ENCODE peak calls at places on chromosomes 16 and 17, in four cellular contexts. Q is left ventricle myocardium inferior, V is Peyer's patch, L is IMR-90. J is an unnamed sample. For H3K27me3, the result is how much of the 10 kb centered on the place peaks cover.

GRCh38 chr16:84730406-84731106 is 30.8 kb downstream of the USP10 start:
- DNase-seq in Q (peak), V (no peak), L (peak), J (no peak)

GRCh38 chr17:41048441-41048840 is 1.3 kb upstream of the KRTAP2-1 start:
- DNase-seq in L (peak), Q (no peak), V (no peak), J (no peak)

GRCh38 chr16:709651-710499 is 4.3 kb upstream of the FBXL16 start:
- DNase-seq in L (peak), Q (no peak), V (no peak), J (no peak)

GRCh38 chr17:6075050-6075449 is 4.9 kb downstream of the WSCD1 start:
- DNase-seq in V (no peak), Q (no peak), L (no peak), J (no peak)

GRCh38 chr17:45895304-45895968 is 1.1 kb downstream of the MAPT start:
- DNase-seq in L (no peak), Q (peak), V (no peak), J (peak)

GRCh38 chr16:72474511-72475123 is 302.7 kb upstream of the PMFBP1 start:
- DNase-seq in V (no peak), L (peak), Q (no peak), J (no peak)

GRCh38 chr17:50396261-50397110 is 837 bp downstream of the LRRC59 start:
- DNase-seq in L (peak), V (peak), Q (no peak), J (no peak)

GRCh38 chr17:42112552-42113176 is at the start of gene DHX58:
- DNase-seq in Q (peak), V (no peak), L (peak), J (peak)

GRCh38 chr16:35525979-35526590 is 2066.7 kb downstream of the TP53TG3F start:
- DNase-seq in V (no peak), Q (no peak), L (no peak), J (no peak)

GRCh38 chr16:86669937-86670772 is 91.8 kb downstream of the FOXL1 start:
- DNase-seq in Q (peak), V (no peak), L (peak), J (no peak)

GRCh38 chr17:43418441-43419374 is 19.9 kb downstream of the ARL4D start:
- DNase-seq in Q (peak), L (peak), V (peak), J (no peak)

GRCh38 chr16:31135535-31136286 is at the start of gene PRSS8:
- DNase-seq in L (no peak), Q (no peak), V (peak), J (no peak)

GRCh38 chr17:74214642-74215331 is 1.4 kb downstream of the TTYH2 start:
- DNase-seq in Q (peak), L (no peak), V (no peak), J (no peak)

GRCh38 chr17:44921122-44921882 is 6.0 kb upstream of the GFAP start:
- DNase-seq in V (peak), L (no peak), Q (peak), J (no peak)

GRCh38 chr17:63412234-63412633 is 33.9 kb downstream of the CYB561 start:
- DNase-seq in L (no peak), V (no peak), Q (no peak), J (no peak)

GRCh38 chr17:55624789-55625433 is 97.8 kb downstream of the TMEM100 start:
- DNase-seq in V (no peak), L (no peak), Q (no peak), J (no peak)

GRCh38 chr16:74608381-74608780 is 1.5 kb upstream of the GLG1 start:
- DNase-seq in L (no peak), Q (no peak), V (no peak), J (no peak)

GRCh38 chr16:74605746-74606520 is 981 bp downstream of the GLG1 start:
- DNase-seq in L (no peak), Q (no peak), V (no peak), J (no peak)

GRCh38 chr16:74606521-74607309 is at the start of gene GLG1:
- DNase-seq in V (peak), Q (peak), L (peak), J (peak)

GRCh38 chr16:74607967-74608356 is 1.0 kb upstream of the GLG1 start:
- DNase-seq in V (no peak), L (peak), Q (no peak), J (no peak)

DNA sequence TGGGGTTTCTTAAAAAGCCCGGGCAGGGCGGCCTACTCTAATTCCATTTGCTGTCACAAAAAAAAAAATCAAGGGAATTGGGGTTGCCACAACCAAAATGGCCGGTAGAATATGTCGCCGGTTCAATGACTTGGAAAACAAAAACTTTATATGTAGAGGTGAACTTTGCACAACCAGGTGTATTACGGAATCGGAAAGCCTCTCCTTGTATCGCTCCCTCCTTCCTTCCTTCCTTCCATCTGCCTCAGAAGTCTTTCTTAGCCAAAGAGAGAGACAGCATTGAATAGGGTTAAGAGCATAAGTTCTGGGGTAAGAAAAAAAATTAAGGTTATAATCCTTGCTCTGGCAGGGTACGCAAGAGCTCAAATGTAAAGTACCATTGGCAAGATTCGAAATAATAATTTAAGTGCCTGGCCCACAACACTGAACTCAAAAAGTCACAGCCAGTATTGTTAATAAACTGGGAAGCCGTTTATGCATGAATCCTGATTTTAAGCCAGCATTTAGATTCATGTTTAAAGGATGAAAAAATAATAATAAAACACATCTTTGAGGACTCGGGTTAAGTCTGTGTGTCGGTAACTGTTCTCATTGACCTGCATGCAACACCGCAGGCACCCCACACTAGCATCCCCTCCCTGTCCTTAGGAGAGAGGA is 524 bp upstream of the GLG1 start:
- DNase-seq in L (no peak), Q (no peak), V (no peak), J (no peak)
- H3K27ac ChIP-seq in L (peak), Q (peak), V (peak), J (peak)

DNA sequence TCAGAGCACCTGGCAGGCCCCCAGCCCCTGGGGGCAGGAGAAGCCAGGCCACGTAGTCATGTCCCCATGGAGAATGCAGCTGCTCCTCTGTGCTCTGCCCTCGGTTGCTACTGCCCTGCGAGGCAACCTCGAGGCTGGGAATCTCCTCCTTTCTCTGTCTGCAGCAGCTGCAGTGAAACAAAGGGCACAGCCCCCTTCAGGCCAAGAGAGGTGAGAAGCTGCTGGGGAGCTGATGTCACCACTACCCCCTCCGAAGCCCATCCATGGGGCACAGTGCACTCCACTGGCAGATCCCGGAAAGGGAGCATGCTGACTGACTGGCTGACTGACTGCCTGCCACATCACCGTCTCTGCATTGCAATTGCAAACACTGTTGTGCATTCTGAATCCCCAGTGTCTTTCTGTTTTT is 103.7 kb downstream of the GRIN2A start:
- DNase-seq in V (no peak), Q (no peak), L (no peak), J (no peak)
- TF ChIP-seq CTCF in V (no peak), Q (no peak), L (no peak), J (no peak)

GRCh38 chr16:55651841-55652824 is 3.7 kb upstream of the SLC6A2 start:
- DNase-seq in L (no peak), Q (no peak), V (no peak), J (no peak)

GRCh38 chr16:55656695-55657092 is 906 bp downstream of the SLC6A2 start:
- DNase-seq in Q (no peak), V (no peak), L (no peak), J (no peak)

GRCh38 chr16:55655709-55656694 is at the start of gene SLC6A2:
- DNase-seq in L (no peak), Q (peak), V (no peak), J (no peak)

GRCh38 chr16:55655381-55655708 is 443 bp upstream of the SLC6A2 start:
- DNase-seq in V (no peak), L (no peak), Q (no peak), J (no peak)

DNA sequence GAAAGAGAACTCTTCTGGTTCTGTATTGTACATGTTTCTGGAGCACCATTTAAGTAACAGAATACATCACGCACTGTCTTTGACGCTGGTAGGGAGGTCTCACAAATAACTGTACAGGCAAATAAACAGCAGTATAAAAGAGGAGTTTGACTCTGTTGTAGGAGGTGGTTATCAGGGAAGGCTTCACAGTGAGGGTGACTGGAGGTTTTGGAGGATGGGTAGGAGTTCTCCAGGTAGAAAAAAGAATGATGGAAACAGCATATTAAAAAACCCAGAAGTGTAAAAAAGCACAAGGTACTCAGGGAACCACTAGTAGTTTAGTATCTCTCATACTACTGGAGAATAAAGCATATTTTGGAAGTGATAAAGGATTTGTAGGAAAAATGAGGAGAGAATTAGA is 2.7 kb upstream of the SLC6A2 start:
- DNase-seq in V (no peak), L (no peak), Q (no peak), J (no peak)
- H3K27me3 ChIP-seq in V (under half), L (half or more), Q (half or more), J (under half)

GRCh38 chr17:48439875-48440505 is 10.0 kb upstream of the SKAP1 start:
- DNase-seq in Q (no peak), L (no peak), V (no peak), J (peak)
- H3K27ac ChIP-seq in Q (no peak), L (no peak), V (peak), J (peak)

GRCh38 chr17:32490101-32490482 is 3.3 kb downstream of the CDK5R1 start:
- DNase-seq in L (no peak), V (peak), Q (no peak), J (no peak)

GRCh38 chr17:32487460-32488176 is 825 bp downstream of the CDK5R1 start:
- DNase-seq in L (no peak), Q (no peak), V (peak), J (peak)

GRCh38 chr17:32489320-32490100 is 2.7 kb downstream of the CDK5R1 start:
- DNase-seq in L (no peak), Q (no peak), V (peak), J (no peak)

GRCh38 chr17:32488177-32488542 is 1.4 kb downstream of the CDK5R1 start:
- DNase-seq in L (no peak), V (peak), Q (no peak), J (no peak)

DNA sequence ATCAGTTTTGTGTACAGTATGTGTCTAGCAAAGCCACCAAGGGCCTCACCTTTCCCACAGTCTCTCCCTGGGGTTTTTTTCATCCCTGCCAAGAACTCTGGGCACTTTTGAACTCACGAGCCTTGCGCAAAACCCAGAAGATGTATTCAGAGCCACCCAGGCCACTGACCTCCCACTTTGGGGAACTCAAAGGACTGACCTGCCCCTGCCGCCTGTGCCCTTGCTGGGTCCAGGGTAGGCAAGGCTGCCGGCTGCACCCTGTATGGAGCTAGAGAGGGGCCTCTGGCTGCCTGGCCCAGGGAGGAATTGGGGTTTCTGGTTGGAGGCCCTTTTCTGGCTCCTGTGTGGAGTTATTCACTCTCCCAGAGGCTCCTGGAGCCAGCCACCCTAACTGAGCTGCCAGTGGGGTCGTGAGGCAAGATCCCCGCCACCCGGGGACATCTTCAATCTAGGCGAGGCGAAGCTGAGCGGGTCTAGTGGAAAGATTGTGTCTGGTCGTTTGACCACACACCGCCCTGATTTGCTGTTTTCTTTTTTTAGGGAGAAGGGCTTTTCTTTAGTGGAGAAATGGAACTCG is 1.9 kb downstream of the CDK5R1 start:
- DNase-seq in L (no peak), Q (no peak), V (peak), J (no peak)
- TF ChIP-seq CTCF in L (no peak), Q (no peak), V (no peak), J (no peak)